ENCODE peak calls at places on chromosome 19, in six cellular contexts. One of them, this sample, is unnamed.

GRCh38 chr19:28846094-28846812 is 366.7 kb downstream of the UQCRFS1 start:
- DNase-seq in astrocyte: no peak
- DNase-seq in Peyer's patch: no peak
- DNase-seq in left ventricle myocardium inferior: no peak
- DNase-seq in HFF-Myc: no peak
- DNase-seq in heart right ventricle: no peak
- DNase-seq in this sample: no peak

GRCh38 chr19:58228584-58229254 is at the start of gene ZNF544:
- DNase-seq in astrocyte: peak
- DNase-seq in Peyer's patch: peak
- DNase-seq in left ventricle myocardium inferior: peak
- DNase-seq in HFF-Myc: peak
- DNase-seq in heart right ventricle: peak
- DNase-seq in this sample: no peak

GRCh38 chr19:23118400-23118799 is 1.6 kb downstream of the ZNF730 start:
- DNase-seq in astrocyte: no peak
- DNase-seq in Peyer's patch: no peak
- DNase-seq in left ventricle myocardium inferior: no peak
- DNase-seq in HFF-Myc: no peak
- DNase-seq in heart right ventricle: no peak
- DNase-seq in this sample: no peak

GRCh38 chr19:955803-956746 is 28.1 kb upstream of the WDR18 start:
- DNase-seq in astrocyte: no peak
- DNase-seq in Peyer's patch: no peak
- DNase-seq in left ventricle myocardium inferior: no peak
- DNase-seq in HFF-Myc: no peak
- DNase-seq in heart right ventricle: no peak
- DNase-seq in this sample: no peak

GRCh38 chr19:30160426-30160825 is 211.8 kb upstream of the ZNF536 start:
- DNase-seq in astrocyte: no peak
- DNase-seq in Peyer's patch: no peak
- DNase-seq in left ventricle myocardium inferior: no peak
- DNase-seq in HFF-Myc: no peak
- DNase-seq in heart right ventricle: no peak
- DNase-seq in this sample: no peak

GRCh38 chr19:52942371-52943133 is 19.3 kb upstream of the ZNF888 start:
- DNase-seq in astrocyte: peak
- DNase-seq in Peyer's patch: peak
- DNase-seq in left ventricle myocardium inferior: peak
- DNase-seq in HFF-Myc: no peak
- DNase-seq in heart right ventricle: peak
- DNase-seq in this sample: no peak

GRCh38 chr19:42075364-42075615 is 676 bp upstream of the ZNF574 start:
- DNase-seq in astrocyte: no peak
- DNase-seq in Peyer's patch: no peak
- DNase-seq in left ventricle myocardium inferior: no peak
- DNase-seq in HFF-Myc: no peak
- DNase-seq in heart right ventricle: no peak
- DNase-seq in this sample: peak

GRCh38 chr19:6076675-6077463 is 33.4 kb downstream of the RFX2 start:
- DNase-seq in astrocyte: peak
- DNase-seq in Peyer's patch: peak
- DNase-seq in left ventricle myocardium inferior: no peak
- DNase-seq in HFF-Myc: no peak
- DNase-seq in heart right ventricle: no peak
- DNase-seq in this sample: no peak

GRCh38 chr19:13906525-13906904 is 514 bp downstream of the CC2D1A start:
- DNase-seq in astrocyte: no peak
- DNase-seq in Peyer's patch: peak
- DNase-seq in left ventricle myocardium inferior: no peak
- DNase-seq in HFF-Myc: no peak
- DNase-seq in heart right ventricle: peak
- DNase-seq in this sample: no peak

GRCh38 chr19:38812841-38813320 is at the start of gene LGALS4:
- DNase-seq in astrocyte: no peak
- DNase-seq in Peyer's patch: peak
- DNase-seq in left ventricle myocardium inferior: no peak
- DNase-seq in HFF-Myc: no peak
- DNase-seq in heart right ventricle: no peak
- DNase-seq in this sample: no peak

GRCh38 chr19:50280983-50281382 is 48.2 kb downstream of the KCNC3 start:
- DNase-seq in astrocyte: no peak
- DNase-seq in Peyer's patch: no peak
- DNase-seq in left ventricle myocardium inferior: no peak
- DNase-seq in HFF-Myc: no peak
- DNase-seq in heart right ventricle: no peak
- DNase-seq in this sample: no peak

GRCh38 chr19:33350538-33351309 is 22.8 kb upstream of the CEBPG start:
- DNase-seq in astrocyte: peak
- DNase-seq in Peyer's patch: no peak
- DNase-seq in left ventricle myocardium inferior: no peak
- DNase-seq in HFF-Myc: no peak
- DNase-seq in heart right ventricle: no peak
- DNase-seq in this sample: no peak

GRCh38 chr19:28961772-28962500 is 251.0 kb downstream of the UQCRFS1 start:
- DNase-seq in astrocyte: peak
- DNase-seq in Peyer's patch: no peak
- DNase-seq in left ventricle myocardium inferior: no peak
- DNase-seq in HFF-Myc: no peak
- DNase-seq in heart right ventricle: no peak
- DNase-seq in this sample: peak

GRCh38 chr19:23943411-23943810 is 28.7 kb downstream of the ZNF726 start:
- DNase-seq in astrocyte: no peak
- DNase-seq in Peyer's patch: no peak
- DNase-seq in left ventricle myocardium inferior: no peak
- DNase-seq in HFF-Myc: no peak
- DNase-seq in heart right ventricle: no peak
- DNase-seq in this sample: no peak

GRCh38 chr19:15280048-15280725 is 47.9 kb upstream of the EPHX3 start:
- DNase-seq in astrocyte: no peak
- DNase-seq in Peyer's patch: no peak
- DNase-seq in left ventricle myocardium inferior: peak
- DNase-seq in HFF-Myc: peak
- DNase-seq in heart right ventricle: no peak
- DNase-seq in this sample: no peak

GRCh38 chr19:5154129-5154798 is 185.4 kb downstream of the KDM4B start:
- DNase-seq in astrocyte: no peak
- DNase-seq in Peyer's patch: peak
- DNase-seq in left ventricle myocardium inferior: no peak
- DNase-seq in HFF-Myc: no peak
- DNase-seq in heart right ventricle: no peak
- DNase-seq in this sample: no peak

GRCh38 chr19:1001538-1002166 is 1.4 kb downstream of the GRIN3B start:
- DNase-seq in astrocyte: no peak
- DNase-seq in Peyer's patch: peak
- DNase-seq in left ventricle myocardium inferior: no peak
- DNase-seq in HFF-Myc: no peak
- DNase-seq in heart right ventricle: no peak
- DNase-seq in this sample: no peak

GRCh38 chr19:18321729-18322091 is 1.2 kb downstream of the LSM4 start:
- DNase-seq in astrocyte: no peak
- DNase-seq in Peyer's patch: no peak
- DNase-seq in left ventricle myocardium inferior: no peak
- DNase-seq in HFF-Myc: no peak
- DNase-seq in heart right ventricle: no peak
- DNase-seq in this sample: no peak

GRCh38 chr19:9370747-9371619 is 8.2 kb downstream of the ZNF177 start:
- DNase-seq in astrocyte: no peak
- DNase-seq in Peyer's patch: no peak
- DNase-seq in left ventricle myocardium inferior: no peak
- DNase-seq in HFF-Myc: no peak
- DNase-seq in heart right ventricle: no peak
- DNase-seq in this sample: no peak

GRCh38 chr19:17938092-17938845 is 5.5 kb downstream of the CCDC124 start:
- DNase-seq in astrocyte: peak
- DNase-seq in Peyer's patch: peak
- DNase-seq in left ventricle myocardium inferior: peak
- DNase-seq in HFF-Myc: peak
- DNase-seq in heart right ventricle: peak
- DNase-seq in this sample: peak

GRCh38 chr19:10095948-10096614 is 6.4 kb downstream of the ANGPTL6 start:
- DNase-seq in astrocyte: peak
- DNase-seq in Peyer's patch: peak
- DNase-seq in left ventricle myocardium inferior: peak
- DNase-seq in HFF-Myc: peak
- DNase-seq in heart right ventricle: peak
- DNase-seq in this sample: no peak

GRCh38 chr19:30178721-30179402 is 193.3 kb upstream of the ZNF536 start:
- DNase-seq in astrocyte: no peak
- DNase-seq in Peyer's patch: no peak
- DNase-seq in left ventricle myocardium inferior: no peak
- DNase-seq in HFF-Myc: no peak
- DNase-seq in heart right ventricle: no peak
- DNase-seq in this sample: no peak

GRCh38 chr19:5615756-5616327 is 6.7 kb downstream of the SAFB2 start:
- DNase-seq in astrocyte: peak
- DNase-seq in Peyer's patch: no peak
- DNase-seq in left ventricle myocardium inferior: no peak
- DNase-seq in HFF-Myc: no peak
- DNase-seq in heart right ventricle: no peak
- DNase-seq in this sample: no peak

GRCh38 chr19:46542428-46543230 is 47.0 kb upstream of the PNMA8B start:
- DNase-seq in astrocyte: peak
- DNase-seq in Peyer's patch: peak
- DNase-seq in left ventricle myocardium inferior: peak
- DNase-seq in HFF-Myc: peak
- DNase-seq in heart right ventricle: peak
- DNase-seq in this sample: peak
- H3K4me3 ChIP-seq in astrocyte: no peak
- H3K4me3 ChIP-seq in Peyer's patch: no peak
- H3K4me3 ChIP-seq in left ventricle myocardium inferior: no peak
- H3K4me3 ChIP-seq in HFF-Myc: no peak
- H3K4me3 ChIP-seq in heart right ventricle: no peak
- H3K4me3 ChIP-seq in this sample: no peak

GRCh38 chr19:2743099-2743498 is 3.3 kb upstream of the SLC39A3 start:
- DNase-seq in astrocyte: no peak
- DNase-seq in Peyer's patch: no peak
- DNase-seq in left ventricle myocardium inferior: no peak
- DNase-seq in HFF-Myc: no peak
- DNase-seq in heart right ventricle: no peak
- DNase-seq in this sample: no peak

GRCh38 chr19:2744113-2744512 is 4.3 kb upstream of the SLC39A3 start:
- DNase-seq in astrocyte: no peak
- DNase-seq in Peyer's patch: no peak
- DNase-seq in left ventricle myocardium inferior: no peak
- DNase-seq in HFF-Myc: no peak
- DNase-seq in heart right ventricle: no peak
- DNase-seq in this sample: no peak

GRCh38 chr19:2736550-2737190 is 3.1 kb downstream of the SLC39A3 start:
- DNase-seq in astrocyte: no peak
- DNase-seq in Peyer's patch: no peak
- DNase-seq in left ventricle myocardium inferior: no peak
- DNase-seq in HFF-Myc: no peak
- DNase-seq in heart right ventricle: no peak
- DNase-seq in this sample: no peak

GRCh38 chr19:2739602-2740313 is at the start of gene SLC39A3:
- DNase-seq in astrocyte: peak
- DNase-seq in Peyer's patch: peak
- DNase-seq in left ventricle myocardium inferior: peak
- DNase-seq in HFF-Myc: peak
- DNase-seq in heart right ventricle: peak
- DNase-seq in this sample: peak

DNA sequence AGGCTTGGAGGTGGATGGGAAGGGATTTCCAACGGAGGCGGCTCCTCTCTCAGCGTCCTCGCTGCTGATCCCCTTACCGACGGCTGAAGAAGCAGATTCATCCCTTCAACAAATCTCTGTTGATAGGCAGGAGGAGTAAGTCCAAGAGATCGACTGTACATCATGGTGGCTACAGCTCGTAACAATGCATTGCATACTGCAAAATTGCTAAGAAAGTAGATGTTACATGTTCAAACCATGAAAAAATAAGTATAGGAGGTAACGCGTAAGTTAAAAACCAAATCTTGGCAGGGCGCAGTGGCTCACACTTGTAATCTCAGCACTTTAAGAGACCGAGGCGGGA is 468 bp upstream of the SLC39A3 start:
- DNase-seq in astrocyte: no peak
- DNase-seq in Peyer's patch: no peak
- DNase-seq in left ventricle myocardium inferior: no peak
- DNase-seq in HFF-Myc: no peak
- DNase-seq in heart right ventricle: no peak
- DNase-seq in this sample: no peak
- TF ChIP-seq CTCF in astrocyte: no peak
- TF ChIP-seq CTCF in Peyer's patch: no peak
- TF ChIP-seq CTCF in left ventricle myocardium inferior: no peak
- TF ChIP-seq CTCF in HFF-Myc: no peak
- TF ChIP-seq CTCF in heart right ventricle: no peak
- TF ChIP-seq CTCF in this sample: no peak

DNA sequence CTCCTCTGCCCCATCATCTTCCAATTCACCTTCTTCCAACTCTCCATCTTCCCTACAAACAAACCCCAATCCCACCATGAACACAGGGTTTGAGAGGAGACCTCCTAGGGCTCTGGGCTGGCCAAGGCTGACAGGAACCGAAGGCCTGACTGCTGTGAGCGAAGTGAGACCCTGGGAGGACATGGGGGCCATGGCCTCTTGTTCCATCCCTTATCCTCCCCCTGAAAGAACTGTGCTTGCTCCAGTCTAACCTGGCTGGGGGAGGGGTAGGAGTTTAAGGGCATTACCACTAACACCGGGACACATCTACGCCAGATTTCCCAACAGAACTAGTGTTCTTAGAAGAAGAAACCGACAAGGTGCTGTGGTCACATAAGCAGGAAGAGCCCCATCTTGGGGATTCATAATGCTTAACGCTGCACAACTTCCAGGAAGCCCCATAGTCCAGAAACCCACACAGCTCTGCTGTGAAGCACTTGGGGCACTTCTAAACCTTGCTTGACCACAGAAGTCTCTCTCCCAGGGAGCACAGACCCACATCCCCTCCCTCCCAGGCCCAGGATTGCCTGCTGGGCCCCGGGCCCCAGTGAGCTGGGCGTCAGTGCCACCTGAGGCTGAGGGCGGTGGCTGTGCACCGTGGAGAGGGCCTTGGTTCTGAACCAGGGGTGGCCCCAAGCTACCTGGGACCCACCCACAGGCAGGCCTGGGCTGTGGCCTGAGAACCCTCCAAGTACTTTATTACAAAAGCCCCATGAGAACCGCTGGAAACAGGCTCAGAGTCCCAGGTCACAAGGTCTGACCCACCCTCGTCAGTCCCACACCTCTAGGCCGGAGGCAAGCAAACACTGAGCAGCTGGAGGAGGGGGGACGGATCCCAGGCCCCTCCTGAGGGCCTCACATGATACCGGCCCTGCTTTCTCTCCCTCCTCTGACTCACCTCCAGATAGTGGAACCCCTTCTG is 18.7 kb downstream of the ZC3H4 start:
- DNase-seq in astrocyte: peak
- DNase-seq in Peyer's patch: peak
- DNase-seq in left ventricle myocardium inferior: no peak
- DNase-seq in HFF-Myc: no peak
- DNase-seq in heart right ventricle: no peak
- DNase-seq in this sample: no peak
- H3K4me3 ChIP-seq in astrocyte: no peak
- H3K4me3 ChIP-seq in Peyer's patch: no peak
- H3K4me3 ChIP-seq in left ventricle myocardium inferior: no peak
- H3K4me3 ChIP-seq in HFF-Myc: no peak
- H3K4me3 ChIP-seq in heart right ventricle: no peak
- H3K4me3 ChIP-seq in this sample: no peak

DNA sequence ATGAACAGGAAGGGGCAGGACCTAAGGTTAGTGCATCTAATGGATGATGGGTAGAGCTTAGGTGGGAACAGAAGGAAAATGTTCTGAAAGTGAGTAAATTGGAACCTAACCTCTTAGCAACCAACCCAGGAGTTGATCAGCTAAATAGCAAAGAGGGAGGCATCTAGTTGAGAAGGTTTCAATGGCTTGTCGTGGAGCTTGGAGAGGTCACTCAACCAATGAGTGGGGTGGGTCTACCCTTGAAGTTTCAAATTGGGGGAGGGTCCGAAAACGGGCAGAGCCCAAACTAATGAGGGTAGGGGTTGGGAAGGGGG is 5.7 kb upstream of the SHKBP1 start:
- DNase-seq in astrocyte: no peak
- DNase-seq in Peyer's patch: no peak
- DNase-seq in left ventricle myocardium inferior: no peak
- DNase-seq in HFF-Myc: no peak
- DNase-seq in heart right ventricle: no peak
- DNase-seq in this sample: no peak
- TF ChIP-seq CTCF in astrocyte: no peak
- TF ChIP-seq CTCF in Peyer's patch: no peak
- TF ChIP-seq CTCF in left ventricle myocardium inferior: no peak
- TF ChIP-seq CTCF in HFF-Myc: no peak
- TF ChIP-seq CTCF in heart right ventricle: no peak
- TF ChIP-seq CTCF in this sample: no peak